ENCODE peak calls at places on chromosomes 4 and X, in nine cellular contexts. K is progenitor cell of endocrine pancreas, C is omental fat pad, W is HS-5, S is HT1080, P is skeletal muscle cell, Q is NCI-H1417, Y is NCI-H1105 treated with DMSO at 0.1 percent for 48 hours, H is A549. X is an unnamed sample.

GRCh38 chr4:185134176-185134869 is 8.7 kb upstream of the SLC25A4 start:
- DNase-seq in Q (peak; percentile 69), S (peak; percentile 44), C (no peak), K (no peak), P (no peak), H (peak; percentile 50), W (peak; percentile 23), Y (peak; percentile 30), X (peak; percentile 61)

GRCh38 chr4:2064276-2064991 is 5.3 kb downstream of the NAT8L start:
- DNase-seq in C (no peak), S (no peak), Q (no peak), H (no peak), W (no peak), P (no peak), K (no peak), Y (no peak), X (no peak)

GRCh38 chrX:1118572-1119199 is 93.8 kb downstream of the CRLF2 start:
- DNase-seq in W (no peak), H (no peak), C (no peak), S (no peak), K (no peak), Q (no peak), P (no peak), Y (no peak), X (no peak)

GRCh38 chrX:50609796-50610195 is 139.2 kb upstream of the DGKK start:
- DNase-seq in Q (no peak), P (no peak), C (no peak), K (no peak), Y (no peak), S (peak; percentile 7), W (peak; percentile 0), H (no peak), X (no peak)

GRCh38 chr4:73589887-73590801 is 30.1 kb downstream of the RASSF6 start:
- DNase-seq in C (no peak), Q (peak; percentile 93), W (no peak), P (no peak), K (no peak), H (no peak), Y (peak; percentile 91), S (no peak), X (peak; percentile 8)

GRCh38 chr4:138953962-138954371 is 61.6 kb upstream of the NOCT start:
- DNase-seq in P (peak; percentile 73), W (peak; percentile 38), K (no peak), Q (no peak), C (no peak), S (peak; percentile 59), Y (no peak), H (no peak), X (peak; percentile 86)

GRCh38 chrX:115713465-115713864 is 152.5 kb downstream of the PLS3 start:
- DNase-seq in C (no peak), P (no peak), Y (no peak), H (no peak), W (no peak), Q (peak; percentile 33), S (no peak), K (no peak), X (peak; percentile 16)

GRCh38 chr4:118736867-118737266 is 51.7 kb downstream of the METTL14 start:
- DNase-seq in Y (no peak), C (no peak), P (no peak), W (no peak), K (no peak), S (no peak), H (no peak), Q (no peak), X (no peak)

GRCh38 chrX:103107836-103108235 is 14.9 kb upstream of the NXF3 start:
- DNase-seq in H (no peak), Q (no peak), S (no peak), W (no peak), K (no peak), P (no peak), C (no peak), Y (no peak), X (no peak)

GRCh38 chrX:23062359-23062758 is 62.6 kb downstream of the DDX53 start:
- DNase-seq in Q (no peak), P (no peak), K (no peak), H (no peak), C (no peak), W (no peak), Y (no peak), S (peak; percentile 54), X (peak; percentile 17)

GRCh38 chr4:78940752-78941151 is 1.5 kb upstream of the PAQR3 start:
- DNase-seq in H (no peak), K (no peak), P (no peak), W (no peak), S (no peak), C (no peak), Q (no peak), Y (no peak), X (no peak)

GRCh38 chr4:73459048-73459421 is 22.5 kb upstream of the AFM start:
- DNase-seq in Q (no peak), K (no peak), W (no peak), Y (no peak), C (no peak), P (no peak), H (no peak), S (no peak), X (no peak)

GRCh38 chr4:188619456-188620149 is 480.4 kb downstream of the TRIML1 start:
- DNase-seq in Q (no peak), W (no peak), S (no peak), Y (no peak), K (no peak), C (no peak), H (no peak), P (no peak), X (no peak)